ENCODE peak calls at places on chromosomes 5 and 9, in seven cellular contexts. Y is stimulated activated CD4-positive, alpha-beta T cell treated with anti-CD3 and anti-CD28 coated beads, Interleukin-1b, Interleukin-23, amount 100 ng/mL, for 4 hours; J is GF-D8; M is NT2/D1; W is T-helper 17 cell; V is left ventricle myocardium inferior; O is activated naive CD4-positive, alpha-beta T cell. T is an unnamed sample.

GRCh38 chr5:157862183-157862851 is 3.4 kb upstream of the CLINT1 start:
- DNase-seq in V (no peak), O (no peak), J (no peak), W (no peak), Y (no peak), M (no peak), T (no peak)

GRCh38 chr9:112331676-112331955 is 1.8 kb downstream of the PTBP3 start:
- DNase-seq in W (no peak), Y (no peak), V (no peak), O (no peak), M (no peak), J (no peak), T (no peak)

GRCh38 chr9:79686381-79687130 is 114.8 kb downstream of the TLE4 start:
- DNase-seq in J (no peak), M (no peak), V (no peak), W (no peak), Y (no peak), O (no peak), T (no peak)

GRCh38 chr9:91732187-91733005 is 217.6 kb downstream of the ROR2 start:
- DNase-seq in W (no peak), J (no peak), M (no peak), V (no peak), Y (no peak), O (no peak), T (no peak)

GRCh38 chr5:79975422-79975821 is 15.6 kb downstream of the MTX3 start:
- DNase-seq in J (no peak), W (no peak), M (no peak), O (no peak), Y (no peak), V (no peak), T (no peak)

GRCh38 chr5:95530441-95530840 is 24.3 kb downstream of the SKIC3 start:
- DNase-seq in Y (no peak), W (no peak), V (no peak), M (no peak), O (no peak), J (no peak), T (no peak)

GRCh38 chr5:39638803-39639202 is 214.0 kb upstream of the DAB2 start:
- DNase-seq in V (no peak), Y (no peak), W (no peak), J (no peak), M (no peak), O (no peak), T (no peak)

GRCh38 chr9:114472765-114473446 is 32.4 kb downstream of the WHRN start:
- DNase-seq in M (no peak), V (no peak), W (no peak), O (no peak), Y (no peak), J (no peak), T (no peak)

GRCh38 chr9:133257398-133258053 is 17.5 kb downstream of the ABO start:
- DNase-seq in J (no peak), O (no peak), V (peak), M (peak), Y (no peak), W (no peak), T (no peak)

GRCh38 chr5:112533315-112533867 is 114.3 kb upstream of the EPB41L4A start:
- DNase-seq in Y (no peak), W (no peak), O (no peak), M (peak), J (no peak), V (no peak), T (no peak)

GRCh38 chr9:94697972-94698581 is 28.4 kb upstream of the AOPEP start:
- DNase-seq in M (peak), V (no peak), Y (no peak), O (no peak), J (no peak), W (no peak), T (no peak)

GRCh38 chr9:92298036-92298435 is 4.5 kb upstream of the IARS1 start:
- DNase-seq in J (no peak), Y (no peak), M (no peak), V (no peak), O (no peak), W (no peak), T (no peak)

GRCh38 chr5:73605223-73606087 is 20.5 kb upstream of the ARHGEF28 start:
- DNase-seq in J (no peak), M (no peak), W (no peak), V (no peak), Y (no peak), O (no peak), T (no peak)

GRCh38 chr9:101418518-101419111 is 17.0 kb downstream of the ALDOB start:
- DNase-seq in J (no peak), O (no peak), M (no peak), W (no peak), Y (no peak), V (no peak), T (no peak)

GRCh38 chr5:151094861-151095260 is 14.0 kb upstream of the TNIP1 start:
- DNase-seq in Y (no peak), M (no peak), O (no peak), V (no peak), W (no peak), J (no peak), T (no peak)

GRCh38 chr9:113641100-113641885 is 177.8 kb downstream of the RGS3 start:
- DNase-seq in V (no peak), O (no peak), W (no peak), M (no peak), Y (no peak), J (no peak), T (no peak)

GRCh38 chr9:99433555-99433954 is 211.5 kb downstream of the SEC61B start:
- DNase-seq in M (no peak), V (no peak), O (no peak), Y (peak), J (no peak), W (no peak), T (no peak)